ENCODE peak calls at places on chromosomes 6 and 20, in four cellular contexts. A, R, K and E are unnamed samples.

GRCh38 chr6:3363296-3364025 is 93.4 kb downstream of the SLC22A23 start:
- DNase-seq in A (no peak), R (no peak), K (no peak), E (no peak)

GRCh38 chr6:97591955-97592354 is 308.9 kb upstream of the MMS22L start:
- DNase-seq in A (no peak), R (peak; percentile 4), K (no peak), E (no peak)

GRCh38 chr20:62633571-62634329 is 8.6 kb upstream of the SLCO4A1 start:
- DNase-seq in A (no peak), R (no peak), K (no peak), E (no peak)

GRCh38 chr6:33696538-33697518 is 14.7 kb downstream of the UQCC2 start:
- DNase-seq in A (no peak), R (no peak), K (no peak), E (no peak)

GRCh38 chr6:33782561-33782960 is 6.4 kb downstream of the LEMD2 start:
- DNase-seq in A (no peak), R (no peak), K (no peak), E (no peak)

GRCh38 chr20:19867940-19868371 is 109.9 kb downstream of the RIN2 start:
- DNase-seq in A (no peak), R (no peak), K (peak; percentile 54), E (no peak)

GRCh38 chr20:10478930-10479329 is 43.8 kb downstream of the SLX4IP start:
- DNase-seq in A (no peak), R (no peak), K (no peak), E (no peak)

GRCh38 chr6:29702519-29703103 is 20.6 kb upstream of the HLA-F start:
- DNase-seq in A (peak; percentile 76), R (peak; percentile 84), K (no peak), E (no peak)

GRCh38 chr20:63183422-63184146 is 32.3 kb downstream of the YTHDF1 start:
- DNase-seq in A (peak; percentile 30), R (peak; percentile 74), K (no peak), E (peak; percentile 65)

GRCh38 chr6:166058064-166058739 is 109.4 kb downstream of the TBXT start:
- DNase-seq in A (no peak), R (no peak), K (no peak), E (peak; percentile 17)

GRCh38 chr20:64244281-64244805 is 11.2 kb upstream of the PCMTD2 start:
- DNase-seq in A (no peak), R (no peak), K (no peak), E (no peak)

GRCh38 chr6:122747573-122747972 is 31.9 kb upstream of the FABP7 start:
- DNase-seq in A (no peak), R (no peak), K (no peak), E (no peak)

GRCh38 chr6:89612121-89612520 is 26.4 kb downstream of the LYRM2 start:
- DNase-seq in A (no peak), R (peak; percentile 56), K (no peak), E (no peak)

GRCh38 chr6:135922746-135923145 is 71.2 kb downstream of the PDE7B start:
- DNase-seq in A (no peak), R (no peak), K (no peak), E (no peak)

GRCh38 chr6:139124887-139125672 is 9.8 kb upstream of the HECA start:
- DNase-seq in A (peak; percentile 43), R (peak; percentile 65), K (no peak), E (no peak)

GRCh38 chr6:159716247-159717086 is 10.8 kb upstream of the WTAP start:
- DNase-seq in A (no peak), R (no peak), K (no peak), E (no peak)

GRCh38 chr6:107280791-107281190 is 165.5 kb upstream of the BEND3 start:
- DNase-seq in A (no peak), R (no peak), K (no peak), E (no peak)